ENCODE peak calls at places on chromosome 2, in four cellular contexts. W is CD8-positive, alpha-beta memory T cell; U is activated T-helper 1 cell treated with Interleukin-2 at 50 U/mL for 16 hours; J is NCI-H460. H is an unnamed sample.

GRCh38 chr2:111068435-111069058 is 52.2 kb upstream of the BCL2L11 start:
- DNase-seq in J (no peak), U (no peak), W (no peak), H (peak)

GRCh38 chr2:13676269-13676668 is 956.2 kb upstream of the LRATD1 start:
- DNase-seq in W (no peak), J (no peak), U (no peak), H (no peak)

GRCh38 chr2:148342091-148342490 is 302.5 kb upstream of the EPC2 start:
- DNase-seq in W (no peak), J (no peak), U (no peak), H (no peak)

GRCh38 chr2:12726271-12726670 is 9.5 kb downstream of the TRIB2 start:
- DNase-seq in U (no peak), J (no peak), W (no peak), H (no peak)

GRCh38 chr2:86764661-86765307 is 25.9 kb downstream of the CD8A start:
- DNase-seq in J (peak), W (peak), U (no peak), H (peak)

GRCh38 chr2:182921234-182921633 is 54.8 kb upstream of the FRZB start:
- DNase-seq in W (no peak), J (no peak), U (no peak), H (no peak)

GRCh38 chr2:11498126-11498473 is 32.1 kb upstream of the E2F6 start:
- DNase-seq in U (no peak), W (no peak), J (no peak), H (no peak)

GRCh38 chr2:240379089-240379636 is 56.3 kb upstream of the GPC1 start:
- DNase-seq in J (no peak), U (no peak), W (no peak), H (no peak)

GRCh38 chr2:66239655-66240054 is 195.3 kb upstream of the MEIS1 start:
- DNase-seq in W (no peak), J (no peak), U (no peak), H (no peak)

GRCh38 chr2:119548516-119549120 is 4.4 kb downstream of the CFAP221 start:
- DNase-seq in W (no peak), J (no peak), U (no peak), H (no peak)

GRCh38 chr2:114274957-114275356 is 167.5 kb upstream of the DPP10 start:
- DNase-seq in J (no peak), U (no peak), W (no peak), H (no peak)

GRCh38 chr2:160039166-160039903 is 23.1 kb downstream of the PLA2R1 start:
- DNase-seq in J (peak), U (no peak), W (no peak), H (no peak)

GRCh38 chr2:237546876-237547395 is 19.4 kb upstream of the PRLH start:
- DNase-seq in U (no peak), J (no peak), W (no peak), H (no peak)

GRCh38 chr2:136131484-136131960 is 13.6 kb upstream of the CXCR4 start:
- DNase-seq in U (peak), W (peak), J (no peak), H (no peak)

GRCh38 chr2:166773268-166773949 is 114.9 kb upstream of the XIRP2 start:
- DNase-seq in J (no peak), U (no peak), W (no peak), H (no peak)

GRCh38 chr2:132850688-132851087 is 180.7 kb upstream of the LYPD1 start:
- DNase-seq in J (no peak), W (no peak), U (no peak), H (no peak)

GRCh38 chr2:200022511-200022910 is 67.1 kb downstream of the MAIP1 start:
- DNase-seq in J (no peak), U (no peak), W (no peak), H (no peak)

GRCh38 chr2:31770718-31771117 is 190.0 kb upstream of the SRD5A2 start:
- DNase-seq in J (no peak), W (no peak), U (no peak), H (no peak)

GRCh38 chr2:237720962-237721361 is 77.6 kb upstream of the RBM44 start:
- DNase-seq in W (no peak), U (no peak), J (no peak), H (no peak)

GRCh38 chr2:14937336-14937735 is 304.8 kb downstream of the LRATD1 start:
- DNase-seq in U (no peak), W (no peak), J (no peak), H (no peak)

GRCh38 chr2:12960671-12961070 is 243.9 kb downstream of the TRIB2 start:
- DNase-seq in W (no peak), U (no peak), J (no peak), H (no peak)

GRCh38 chr2:104976603-104977120 is 61.2 kb upstream of the MRPS9 start:
- DNase-seq in U (no peak), J (no peak), W (no peak), H (peak)

GRCh38 chr2:42978175-42978886 is 185.9 kb upstream of the HAAO start:
- DNase-seq in J (no peak), W (no peak), U (no peak), H (no peak)

GRCh38 chr2:86157009-86157556 is 38.2 kb downstream of the IMMT start:
- DNase-seq in W (no peak), U (no peak), J (no peak), H (no peak)

GRCh38 chr2:149200109-149200520 is 130.3 kb upstream of the LYPD6 start:
- DNase-seq in U (no peak), J (no peak), W (no peak), H (no peak)

GRCh38 chr2:128466377-128467175 is 147.9 kb upstream of the HS6ST1 start:
- DNase-seq in W (no peak), U (no peak), J (no peak), H (no peak)